ENCODE peak calls at places on chromosomes 7 and 10, in ten cellular contexts. L is HS-5; J is NCI-H1092 treated with DMSO at 0.1 percent for 48 hours; Q is neural crest cell; G is aorta; O is Panc1; R is hippocampal formation; U is NCI-H2081; B is non-pigmented ciliary epithelial cell; P is stimulated activated CD4-positive, alpha-beta T cell treated with anti-CD3 and anti-CD28 coated beads, Interleukin-15, amount 100 ng/mL, for 1 hour. X is an unnamed sample.

GRCh38 chr10:74652664-74653063 is 173.7 kb upstream of the KAT6B start:
- DNase-seq in L (no peak), J (no peak), Q (no peak), G (no peak), O (no peak), R (no peak), U (no peak), B (no peak), P (no peak), X (no peak)

GRCh38 chr10:123972481-123973401 is 81.1 kb upstream of the CPXM2 start:
- DNase-seq in L (no peak), J (no peak), Q (peak; percentile 37), G (no peak), O (no peak), R (no peak), U (no peak), B (no peak), P (no peak), X (no peak)

GRCh38 chr7:5606235-5606634 is 175.2 kb downstream of the RNF216 start:
- DNase-seq in L (no peak), J (no peak), Q (no peak), G (no peak), O (no peak), R (no peak), U (no peak), B (no peak), P (no peak), X (no peak)

GRCh38 chr10:4725917-4726606 is 99.9 kb upstream of the AKR1E2 start:
- DNase-seq in L (peak; percentile 63), J (no peak), Q (no peak), G (no peak), O (peak; percentile 91), R (no peak), U (no peak), B (peak; percentile 67), P (no peak), X (peak; percentile 35)

GRCh38 chr7:124700655-124701054 is 64.9 kb downstream of the GPR37 start:
- DNase-seq in L (no peak), J (no peak), Q (no peak), G (no peak), O (no peak), R (no peak), U (no peak), B (peak; percentile 68), P (no peak), X (no peak)

GRCh38 chr10:69056129-69056528 is 31.8 kb upstream of the SRGN start:
- DNase-seq in L (no peak), J (no peak), Q (no peak), G (no peak), O (no peak), R (no peak), U (no peak), B (no peak), P (no peak), X (no peak)

GRCh38 chr10:119859422-119860258 is 13.0 kb downstream of the MCMBP start:
- DNase-seq in L (no peak), J (no peak), Q (no peak), G (no peak), O (no peak), R (no peak), U (peak; percentile 26), B (no peak), P (no peak), X (no peak)

GRCh38 chr10:49071221-49071761 is 44.0 kb downstream of the VSTM4 start:
- DNase-seq in L (no peak), J (no peak), Q (no peak), G (no peak), O (no peak), R (no peak), U (no peak), B (no peak), P (no peak), X (no peak)

GRCh38 chr10:91162050-91162494 is 58.4 kb upstream of the PCGF5 start:
- DNase-seq in L (peak; percentile 13), J (peak; percentile 40), Q (no peak), G (no peak), O (no peak), R (no peak), U (no peak), B (no peak), P (no peak), X (no peak)

GRCh38 chr7:158096582-158096981 is 491.0 kb downstream of the PTPRN2 start:
- DNase-seq in L (no peak), J (no peak), Q (no peak), G (no peak), O (no peak), R (no peak), U (no peak), B (no peak), P (no peak), X (no peak)